ENCODE peak calls at places on chromosomes 3 and 15, in four cellular contexts. E is MCF 10A, C is ovary, J is tibial nerve. S is an unnamed sample.

GRCh38 chr3:104825116-104825515 is 541.6 kb upstream of the ALCAM start:
- DNase-seq in E (no peak), C (no peak), J (no peak), S (no peak)

GRCh38 chr15:58340176-58340575 is 91.6 kb upstream of the LIPC start:
- DNase-seq in E (no peak), C (no peak), J (no peak), S (no peak)

GRCh38 chr3:8451696-8452095 is 49.9 kb upstream of the LMCD1 start:
- DNase-seq in E (no peak), C (no peak), J (no peak), S (no peak)

GRCh38 chr3:40877651-40878463 is 321.4 kb upstream of the CTNNB1 start:
- DNase-seq in E (peak; percentile 94), C (peak; percentile 72), J (peak; percentile 44), S (peak; percentile 82)

GRCh38 chr3:39350714-39351113 is 21.2 kb downstream of the CCR8 start:
- DNase-seq in E (no peak), C (no peak), J (no peak), S (no peak)

GRCh38 chr15:100786901-100787566 is 92.6 kb upstream of the ALDH1A3 start:
- DNase-seq in E (no peak), C (no peak), J (peak; percentile 9), S (peak; percentile 34)

GRCh38 chr3:108223928-108224327 is 1.7 kb upstream of the IFT57 start:
- DNase-seq in E (peak; percentile 35), C (no peak), J (no peak), S (no peak)

GRCh38 chr3:157142315-157142714 is 17.6 kb downstream of the CCNL1 start:
- DNase-seq in E (peak; percentile 34), C (no peak), J (no peak), S (no peak)

GRCh38 chr15:30870681-30871080 is 33.0 kb upstream of the FAN1 start:
- DNase-seq in E (no peak), C (no peak), J (no peak), S (no peak)

GRCh38 chr3:196774191-196774820 is 34.6 kb downstream of the PAK2 start:
- DNase-seq in E (peak; percentile 21), C (no peak), J (no peak), S (no peak)

GRCh38 chr15:74988007-74988800 is 7.2 kb upstream of the SCAMP5 start:
- DNase-seq in E (peak; percentile 64), C (peak; percentile 13), J (no peak), S (no peak)

GRCh38 chr3:154228561-154229216 is 95.6 kb downstream of the DHX36 start:
- DNase-seq in E (no peak), C (no peak), J (no peak), S (no peak)

GRCh38 chr3:73846951-73847350 is 222.2 kb upstream of the PDZRN3 start:
- DNase-seq in E (no peak), C (no peak), J (no peak), S (no peak)

GRCh38 chr3:150061288-150062018 is 90.8 kb upstream of the PFN2 start:
- DNase-seq in E (no peak), C (no peak), J (no peak), S (no peak)

GRCh38 chr3:126678691-126679317 is 23.9 kb upstream of the TXNRD3 start:
- DNase-seq in E (no peak), C (no peak), J (no peak), S (peak; percentile 56)

GRCh38 chr3:188198001-188198400 is 44.0 kb downstream of the LPP start:
- DNase-seq in E (no peak), C (no peak), J (no peak), S (no peak)

GRCh38 chr3:195045481-195045880 is 225.5 kb downstream of the XXYLT1 start:
- DNase-seq in E (no peak), C (no peak), J (no peak), S (no peak)

GRCh38 chr3:195044411-195044810 is 226.5 kb downstream of the XXYLT1 start:
- DNase-seq in E (no peak), C (no peak), J (no peak), S (no peak)

GRCh38 chr3:195048059-195048905 is 222.7 kb downstream of the XXYLT1 start:
- DNase-seq in E (no peak), C (no peak), J (no peak), S (no peak)

GRCh38 chr3:195046441-195046840 is 224.5 kb downstream of the XXYLT1 start:
- DNase-seq in E (no peak), C (no peak), J (no peak), S (no peak)

DNA sequence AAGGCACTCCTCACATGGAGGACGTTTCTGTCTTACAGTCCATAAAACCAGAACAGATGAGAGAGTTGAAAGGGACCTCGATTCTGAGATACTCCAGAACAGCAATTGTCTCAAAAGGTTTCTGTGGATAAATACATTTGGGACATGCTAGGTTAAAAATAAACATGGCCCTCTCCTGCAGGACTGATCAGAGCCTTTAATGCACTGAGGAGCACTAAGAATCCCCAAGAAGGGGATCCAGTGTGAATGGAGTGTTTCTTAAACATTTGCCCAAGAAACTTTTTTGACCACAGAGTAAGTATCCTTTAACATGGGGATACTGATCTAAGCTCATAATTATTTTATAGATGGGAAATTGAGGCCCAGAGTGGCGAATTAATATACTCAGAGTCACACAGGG is 223.4 kb downstream of the XXYLT1 start:
- DNase-seq in E (no peak), C (no peak), J (no peak), S (no peak)
- TF ChIP-seq CTCF in E (no peak), C (no peak), J (no peak), S (no peak)

DNA sequence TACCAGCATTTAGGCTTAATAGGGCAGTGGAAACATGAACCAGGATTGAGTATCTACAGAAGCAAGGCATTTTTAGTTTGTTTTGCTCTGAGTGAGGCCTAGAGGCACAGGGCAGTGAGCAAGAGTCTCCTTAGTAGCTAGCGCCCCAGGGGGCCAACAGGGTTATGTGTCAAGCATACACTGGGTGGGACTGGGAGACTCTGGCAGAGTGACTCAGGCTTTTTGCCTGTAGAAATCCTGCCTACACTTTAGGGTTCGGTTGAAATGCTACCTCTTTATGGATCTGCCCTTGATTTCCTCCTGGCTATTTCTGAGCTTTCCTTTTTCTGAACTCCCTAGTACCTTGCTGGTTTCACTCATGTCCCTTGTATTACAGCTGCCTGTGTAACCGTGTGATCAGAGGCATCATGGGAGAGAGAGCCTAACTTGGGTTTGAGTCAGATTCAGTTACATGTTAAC is 72.2 kb downstream of the TOP2B start:
- DNase-seq in E (peak; percentile 89), C (peak; percentile 58), J (peak; percentile 34), S (peak; percentile 84)
- TF ChIP-seq CTCF in E (no peak), C (no peak), J (no peak), S (peak; percentile 44)

GRCh38 chr3:94310736-94311135 is 247.9 kb downstream of the NSUN3 start:
- DNase-seq in E (no peak), C (no peak), J (no peak), S (no peak)
- TF ChIP-seq CTCF in E (no peak), C (no peak), J (no peak), S (no peak)

DNA sequence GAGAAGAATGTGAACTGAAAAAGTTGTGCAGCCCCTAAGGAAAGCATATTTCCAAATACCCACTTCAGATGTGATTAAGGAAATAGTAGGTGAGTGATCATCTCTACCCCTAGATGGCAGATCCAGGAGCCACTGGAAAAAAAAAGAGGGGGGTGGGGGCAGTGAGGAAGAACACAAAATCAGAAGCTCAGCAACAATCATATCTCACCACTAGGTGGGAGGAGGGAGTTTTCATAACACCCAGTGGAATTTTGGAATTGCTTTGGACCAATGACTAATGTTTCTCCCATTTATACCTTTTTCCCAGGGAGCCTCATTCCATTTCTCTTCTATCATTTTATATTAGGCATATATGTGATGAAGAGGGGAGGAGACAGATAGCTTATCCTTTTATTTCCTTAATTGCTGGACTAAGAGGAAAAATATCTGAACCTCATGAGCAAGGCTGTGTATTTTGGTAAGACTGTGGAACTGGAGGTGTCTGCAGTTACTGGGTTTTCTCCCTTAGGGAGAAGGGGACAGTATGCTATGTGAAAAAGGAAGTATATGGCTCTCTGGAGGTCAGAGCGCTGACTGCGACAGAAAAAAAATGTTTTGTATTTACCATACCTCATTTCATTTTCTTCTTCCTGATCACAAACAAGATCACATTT is 363.4 kb downstream of the GAP43 start:
- DNase-seq in E (peak; percentile 57), C (no peak), J (no peak), S (no peak)
- TF ChIP-seq CTCF in E (no peak), C (no peak), J (no peak), S (no peak)

DNA sequence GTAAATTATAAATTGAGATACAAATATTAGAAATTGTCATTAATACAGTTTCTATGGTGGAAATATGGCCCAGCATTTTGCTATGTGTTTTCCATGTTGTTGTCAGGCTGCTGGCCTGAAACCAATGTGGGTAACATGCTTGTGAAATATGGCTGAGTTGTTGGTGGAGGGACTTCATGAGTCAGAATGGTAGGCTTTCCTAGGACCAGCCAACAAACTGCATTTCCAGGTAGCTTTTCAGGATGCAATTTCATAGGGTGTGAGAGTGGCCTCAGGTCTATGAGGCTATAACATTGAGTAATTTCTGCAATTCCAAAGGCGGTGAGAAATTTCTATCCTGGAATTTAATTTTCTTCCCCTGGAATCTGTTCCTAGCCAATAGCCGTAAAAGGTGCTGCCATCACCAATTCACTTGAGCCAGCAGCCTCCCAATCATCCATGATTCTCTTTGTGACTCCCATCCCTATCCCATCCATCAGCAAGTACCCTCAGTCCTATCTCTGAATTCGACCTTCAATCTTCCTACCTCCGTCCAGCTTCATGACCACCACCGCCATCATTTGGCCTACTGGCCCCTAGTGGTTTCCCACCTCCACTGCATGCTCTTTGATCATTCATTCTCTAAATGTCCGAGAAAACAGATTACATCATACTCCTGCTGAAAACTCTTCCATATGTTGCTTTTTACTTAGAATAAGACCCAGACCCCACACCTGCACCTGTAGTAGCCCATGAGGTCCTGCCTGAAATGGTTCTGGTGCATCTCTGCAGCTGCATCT is 276.6 kb upstream of the CFAP20DC start:
- DNase-seq in E (peak; percentile 32), C (no peak), J (no peak), S (no peak)
- TF ChIP-seq CTCF in E (no peak), C (no peak), J (no peak), S (no peak)

GRCh38 chr3:183540501-183541234 is 14.8 kb downstream of the KLHL6 start:
- DNase-seq in E (no peak), C (no peak), J (no peak), S (no peak)
- TF ChIP-seq CTCF in E (no peak), C (no peak), J (no peak), S (no peak)

DNA sequence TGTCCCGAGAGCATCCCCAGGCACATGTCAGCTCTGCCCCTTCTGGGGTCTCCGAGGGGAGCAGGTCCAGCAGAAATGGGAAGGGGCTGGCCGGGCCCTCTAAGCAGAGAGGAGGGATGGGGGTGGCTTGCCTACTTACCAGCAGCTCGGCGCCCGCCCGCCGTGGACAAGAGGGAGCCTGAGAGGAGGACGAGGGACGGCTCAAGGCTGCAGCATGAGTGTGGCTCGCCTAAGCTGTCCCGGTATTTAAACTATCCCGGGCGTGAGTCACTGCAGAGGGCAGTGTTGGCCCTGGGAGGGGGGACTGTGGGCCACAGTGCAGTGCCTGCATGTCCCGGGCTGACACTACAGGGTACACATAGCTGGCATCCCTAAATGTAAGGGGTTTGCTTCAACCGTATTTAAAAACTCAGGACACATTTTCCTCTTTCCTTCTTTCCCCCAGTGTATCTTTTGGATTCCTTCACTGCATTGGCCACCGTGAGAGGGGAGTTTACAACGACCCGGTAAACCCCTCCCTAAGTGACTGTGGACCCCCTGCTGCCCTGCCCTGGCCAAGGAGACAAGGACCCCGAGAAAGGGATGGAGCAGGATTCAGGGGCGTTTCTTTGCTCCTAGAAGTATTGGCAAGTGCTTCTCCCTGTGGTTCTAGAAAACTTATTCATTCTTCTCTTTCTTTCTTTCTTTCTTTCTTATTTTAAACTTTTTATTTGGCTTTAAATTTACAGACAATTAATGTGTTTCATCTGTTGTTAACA is at the start of gene LRRC15:
- DNase-seq in E (peak; percentile 48), C (no peak), J (no peak), S (peak; percentile 61)
- TF ChIP-seq CTCF in E (no peak), C (no peak), J (no peak), S (no peak)

GRCh38 chr3:71423151-71423906 is 160.2 kb downstream of the FOXP1 start:
- DNase-seq in E (peak; percentile 99), C (no peak), J (no peak), S (no peak)
- TF ChIP-seq CTCF in E (no peak), C (no peak), J (no peak), S (no peak)